ENCODE peak calls at places on chromosomes 16 and 17, in four cellular contexts. T, L, C and P are unnamed samples.

GRCh38 chr16:70777973-70778406 is 23.0 kb downstream of the VAC14 start:
- DNase-seq in T (peak; percentile 17), L (no peak), C (peak; percentile 26), P (no peak)

GRCh38 chr17:951388-952132 is 28.0 kb downstream of the NXN start:
- DNase-seq in C (peak; percentile 85), T (peak; percentile 93), L (peak; percentile 94), P (peak; percentile 96)

GRCh38 chr16:85402910-85403692 is 210.0 kb upstream of the GSE1 start:
- DNase-seq in T (peak; percentile 57), C (no peak), L (no peak), P (peak; percentile 59)

GRCh38 chr17:47201168-47201567 is 8.0 kb upstream of the MYL4 start:
- DNase-seq in L (no peak), C (no peak), T (no peak), P (no peak)

GRCh38 chr16:3242709-3243108 is 7.8 kb upstream of the ZNF200 start:
- DNase-seq in C (no peak), T (no peak), L (no peak), P (no peak)

GRCh38 chr16:15857779-15858560 is 1.1 kb upstream of the MYH11 start:
- DNase-seq in L (peak; percentile 54), C (no peak), T (peak; percentile 80), P (peak; percentile 70)

GRCh38 chr17:43018932-43019331 is 3.3 kb downstream of the VAT1 start:
- DNase-seq in T (no peak), L (no peak), C (no peak), P (no peak)

GRCh38 chr17:56823848-56824247 is 9.9 kb downstream of the C17orf67 start:
- DNase-seq in T (no peak), L (no peak), C (no peak), P (no peak)

GRCh38 chr16:57049678-57050077 is 42.7 kb upstream of the CPNE2 start:
- DNase-seq in L (no peak), T (no peak), C (no peak), P (no peak)

GRCh38 chr17:34409352-34409751 is 46.3 kb upstream of the CCL1 start:
- DNase-seq in L (no peak), C (no peak), T (no peak), P (no peak)

GRCh38 chr17:850086-850827 is 68.1 kb downstream of the MRM3 start:
- DNase-seq in L (no peak), T (no peak), C (no peak), P (no peak)

GRCh38 chr17:7322520-7323194 is 6.5 kb downstream of the NEURL4 start:
- DNase-seq in L (no peak), C (no peak), T (no peak), P (no peak)

GRCh38 chr17:35731239-35731931 is at the start of gene RASL10B:
- DNase-seq in L (peak; percentile 83), C (no peak), T (peak; percentile 90), P (peak; percentile 82)

GRCh38 chr16:53945996-53946395 is 242.0 kb downstream of the FTO start:
- DNase-seq in T (peak; percentile 29), L (no peak), C (peak; percentile 36), P (peak; percentile 63)